ENCODE peak calls at places on chromosomes 5 and 9, in six cellular contexts. L, Y, V, A, T and O are unnamed samples.

GRCh38 chr5:176938472-176938871 is 39.3 kb upstream of the HK3 start:
- DNase-seq in Y (no peak), A (no peak), L (no peak), T (no peak), V (no peak), O (no peak)

GRCh38 chr5:20956134-20956533 is 968.1 kb upstream of the CDH18 start:
- DNase-seq in V (no peak), A (no peak), Y (no peak), L (no peak), T (no peak), O (no peak)

GRCh38 chr9:31388660-31389059 is 995.8 kb upstream of the ACO1 start:
- DNase-seq in T (no peak), Y (no peak), V (no peak), A (no peak), L (no peak), O (no peak)

GRCh38 chr9:93658184-93658925 is 82.0 kb downstream of the PHF2 start:
- DNase-seq in L (no peak), V (no peak), Y (no peak), A (no peak), T (no peak), O (no peak)

GRCh38 chr5:32501623-32502022 is 57.1 kb upstream of the ZFR start:
- DNase-seq in L (no peak), A (no peak), T (no peak), V (no peak), Y (no peak), O (no peak)

GRCh38 chr5:60827201-60827600 is 16.9 kb downstream of the ELOVL7 start:
- DNase-seq in T (no peak), V (no peak), L (no peak), Y (no peak), A (no peak), O (no peak)

GRCh38 chr9:68852941-68853340 is 147.9 kb downstream of the PIP5K1B start:
- DNase-seq in Y (no peak), V (no peak), L (no peak), T (no peak), A (no peak), O (no peak)

GRCh38 chr5:117504245-117504644 is 929.6 kb upstream of the SEMA6A start:
- DNase-seq in A (no peak), Y (no peak), L (no peak), T (no peak), V (no peak), O (no peak)

GRCh38 chr9:98897745-98898144 is 46.0 kb upstream of the COL15A1 start:
- DNase-seq in Y (no peak), L (no peak), T (no peak), A (no peak), V (no peak), O (no peak)

GRCh38 chr5:78530342-78531096 is 118.1 kb downstream of the LHFPL2 start:
- DNase-seq in V (no peak), A (no peak), Y (no peak), T (no peak), L (peak), O (no peak)

GRCh38 chr9:6811436-6811835 is 53.7 kb downstream of the KDM4C start:
- DNase-seq in V (no peak), A (no peak), Y (no peak), L (no peak), T (no peak), O (no peak)

GRCh38 chr5:149608936-149609502 is 27.7 kb downstream of the ARHGEF37 start:
- DNase-seq in A (no peak), L (no peak), V (no peak), T (no peak), Y (no peak), O (no peak)

GRCh38 chr5:153276151-153276550 is 214.3 kb upstream of the GRIA1 start:
- DNase-seq in L (peak), Y (peak), V (no peak), T (peak), A (peak), O (no peak)

GRCh38 chr9:19074836-19075235 is 25.6 kb downstream of the RRAGA start:
- DNase-seq in T (peak), Y (no peak), V (no peak), L (no peak), A (no peak), O (no peak)

GRCh38 chr9:18896531-18897179 is 136.4 kb downstream of the SAXO1 start:
- DNase-seq in Y (no peak), T (no peak), L (no peak), V (peak), A (no peak), O (no peak)

DNA sequence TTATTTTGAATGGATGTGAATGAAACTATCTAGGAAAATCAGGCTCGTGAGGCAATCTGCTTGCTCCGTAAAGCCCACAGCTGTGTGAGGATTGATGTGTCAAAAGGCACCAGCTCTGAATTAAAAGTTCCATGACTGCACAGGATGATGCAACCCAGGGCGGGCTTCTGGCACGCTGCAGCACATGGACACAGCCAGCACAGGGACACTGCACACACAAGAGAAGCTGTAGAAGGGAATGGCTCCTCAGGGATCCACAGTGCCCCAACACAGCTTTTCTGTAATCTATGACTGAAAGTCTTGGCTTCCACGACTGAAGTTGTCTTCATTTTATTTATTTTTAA is 151.0 kb downstream of the GCNT1 start:
- DNase-seq in L (no peak), T (no peak), A (no peak), Y (no peak), V (no peak), O (no peak)
- TF ChIP-seq TAF1 in L (no peak), T (no peak), A (no peak), Y (no peak), V (no peak), O (no peak)

DNA sequence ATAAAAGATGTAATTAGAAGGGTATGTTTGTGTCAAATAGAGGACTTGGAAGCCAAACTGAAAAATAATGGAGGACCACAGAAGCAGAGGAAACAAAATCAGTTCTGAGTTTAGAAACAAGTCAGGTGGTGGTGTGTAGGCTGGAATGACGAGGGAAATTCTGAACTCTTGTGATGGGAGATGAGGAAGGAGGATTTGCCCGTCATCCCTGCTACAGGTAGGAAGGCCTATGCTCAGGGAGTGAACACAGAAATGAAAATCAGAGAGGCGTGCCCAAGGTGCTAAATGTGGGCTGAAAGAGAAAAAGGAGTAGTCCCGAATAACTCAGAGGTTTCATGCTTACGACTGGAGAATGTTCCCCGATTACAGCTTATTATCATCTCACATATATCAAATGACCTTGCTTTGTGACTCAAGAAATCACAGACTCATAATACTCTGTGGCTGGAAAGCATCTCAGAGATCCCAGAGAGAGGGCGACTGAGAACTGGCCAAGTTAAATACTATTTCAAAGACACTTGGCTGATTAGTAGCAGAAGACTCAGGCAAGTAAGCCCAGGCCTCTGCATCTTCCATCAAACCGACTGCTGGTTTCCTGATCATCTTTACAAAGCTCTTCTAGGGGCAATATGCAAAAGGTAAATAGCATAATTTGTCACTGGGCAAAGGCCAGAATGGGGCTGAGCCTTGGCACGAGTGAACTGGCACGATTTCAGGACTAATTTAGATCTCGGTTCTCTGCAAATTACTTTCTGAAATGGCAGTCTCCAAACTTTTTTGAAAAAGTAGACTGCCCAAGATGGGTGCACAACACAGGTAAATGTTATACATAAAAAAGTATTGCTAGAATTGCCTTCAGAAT is 125.9 kb downstream of the SUSD1 start:
- DNase-seq in Y (no peak), L (no peak), A (no peak), V (no peak), T (no peak), O (no peak)
- TF ChIP-seq POLR2A in Y (no peak), L (no peak), A (no peak), V (no peak), T (no peak), O (no peak)

GRCh38 chr5:141903261-141903660 is 20.4 kb upstream of the DELE1 start:
- DNase-seq in V (no peak), Y (no peak), L (no peak), A (no peak), T (no peak), O (no peak)
- TF ChIP-seq POLR2AphosphoS5 in V (no peak), Y (no peak), L (no peak), A (no peak), T (no peak), O (no peak)

GRCh38 chr9:77017505-77017894 is 2.0 kb upstream of the FOXB2 start:
- DNase-seq in L (no peak), V (no peak), A (no peak), Y (no peak), T (no peak), O (no peak)
- TF ChIP-seq TAF1 in L (no peak), V (no peak), A (no peak), Y (no peak), T (no peak), O (no peak)

DNA sequence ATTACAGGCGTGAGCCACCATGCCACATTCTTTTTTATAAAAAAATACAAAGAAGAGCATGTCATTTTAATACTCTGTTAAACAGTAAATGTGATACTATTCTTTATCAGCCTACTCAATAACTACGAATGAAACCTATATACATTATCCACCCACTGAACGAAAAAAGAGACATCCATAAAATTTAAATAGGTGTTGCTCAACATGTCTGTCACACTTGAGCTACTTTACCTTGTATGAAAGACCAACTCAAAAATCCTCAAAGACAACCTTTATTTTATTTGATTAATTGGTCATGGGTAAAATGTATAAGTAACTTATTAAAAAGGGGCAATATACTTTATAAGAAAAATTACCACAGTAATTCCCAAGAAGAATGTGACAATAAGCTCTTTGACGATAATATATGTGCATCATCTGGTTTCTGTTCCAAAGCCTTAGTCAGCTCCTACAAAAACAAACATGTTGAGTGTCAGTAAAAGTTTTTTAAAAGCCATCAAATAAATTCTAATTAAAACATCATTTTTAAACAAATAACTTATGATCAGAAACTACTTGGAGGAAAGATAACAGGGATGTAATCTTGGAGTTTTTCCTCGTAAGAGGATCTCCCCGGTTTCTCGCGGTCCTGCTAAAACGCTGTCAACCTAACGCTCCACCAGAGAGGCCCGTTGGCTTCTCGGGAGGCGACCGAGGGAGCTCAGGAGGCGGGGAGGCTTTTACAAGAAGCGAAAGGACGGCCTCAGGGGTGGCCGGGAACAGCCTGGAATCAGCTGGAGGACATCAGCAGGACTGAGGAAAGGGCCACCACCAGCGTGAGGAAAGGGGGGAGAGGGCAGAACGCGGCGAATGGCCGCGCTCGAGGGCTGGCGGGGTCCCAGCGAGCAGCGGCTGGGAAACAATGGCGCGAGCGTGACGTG is 13.5 kb upstream of the ANKRD18B start:
- DNase-seq in V (no peak), Y (peak), T (no peak), L (peak), A (peak), O (no peak)
- TF ChIP-seq POLR2A in V (peak), Y (no peak), T (no peak), L (peak), A (no peak), O (peak)

GRCh38 chr5:51383494-51384081 is 340 bp downstream of the ISL1 start:
- DNase-seq in L (no peak), V (no peak), Y (no peak), T (no peak), A (no peak), O (no peak)
- TF ChIP-seq POLR2AphosphoS5 in L (no peak), V (no peak), Y (no peak), T (no peak), A (no peak), O (no peak)

DNA sequence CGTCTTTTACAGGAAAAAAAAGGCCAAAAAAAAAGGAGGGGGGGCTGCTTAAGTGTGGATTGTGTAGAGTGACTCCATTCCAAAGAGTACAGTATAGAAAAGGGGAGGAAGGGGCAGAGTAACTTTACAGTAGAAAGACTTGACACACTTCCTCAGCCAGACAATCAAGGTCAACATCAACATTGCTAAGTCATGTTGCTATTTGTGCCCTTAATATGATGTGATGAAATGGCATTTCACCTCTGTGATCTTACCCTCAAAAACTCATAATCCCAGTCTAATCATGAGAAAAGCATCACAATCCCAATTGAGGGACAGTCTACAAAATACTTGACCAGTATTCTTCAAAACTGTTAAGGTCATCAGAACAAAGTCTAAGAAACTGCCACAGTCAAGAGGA is 2.1 kb upstream of the UBE2R2 start:
- DNase-seq in L (no peak), Y (no peak), A (no peak), V (no peak), T (no peak), O (no peak)
- TF ChIP-seq TAF1 in L (no peak), Y (no peak), A (no peak), V (no peak), T (no peak), O (no peak)

DNA sequence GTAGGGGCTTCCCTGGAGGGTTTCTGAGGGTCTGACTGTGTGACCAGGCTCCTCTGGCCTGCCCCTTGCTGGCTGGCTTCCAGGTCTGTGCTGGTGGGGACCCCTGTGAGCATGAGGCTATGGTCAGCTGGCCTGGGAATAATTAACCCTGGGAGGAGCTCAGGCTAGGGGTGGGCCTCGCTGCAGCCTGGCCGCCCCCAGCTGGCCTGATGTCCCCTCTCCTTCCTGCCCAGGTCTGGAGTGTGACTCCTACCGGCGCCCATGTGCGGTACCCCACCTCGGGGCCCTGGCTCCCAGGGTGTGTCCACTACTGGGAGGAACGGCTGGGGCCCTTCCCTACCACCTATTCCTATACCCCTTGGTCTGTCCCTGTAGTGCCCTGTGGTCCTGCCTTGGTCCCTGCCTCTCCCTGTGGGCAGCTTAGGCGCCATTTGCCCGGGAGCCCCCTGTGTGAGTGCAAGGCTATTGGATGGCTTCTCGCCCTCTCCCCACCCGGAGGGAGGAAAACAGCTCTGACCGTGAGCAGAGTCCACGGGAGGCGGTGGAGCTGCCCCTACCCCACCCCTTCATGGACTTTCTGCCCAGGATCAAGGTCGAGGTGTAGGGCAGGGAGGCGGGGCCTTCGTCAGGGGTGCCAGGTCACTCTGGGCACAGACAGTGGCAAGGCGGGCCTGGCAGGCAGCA is 9.4 kb downstream of the RXRA start:
- DNase-seq in A (no peak), V (no peak), T (no peak), L (no peak), Y (no peak), O (no peak)
- TF ChIP-seq POLR2A in A (no peak), V (no peak), T (no peak), L (no peak), Y (no peak), O (no peak)

DNA sequence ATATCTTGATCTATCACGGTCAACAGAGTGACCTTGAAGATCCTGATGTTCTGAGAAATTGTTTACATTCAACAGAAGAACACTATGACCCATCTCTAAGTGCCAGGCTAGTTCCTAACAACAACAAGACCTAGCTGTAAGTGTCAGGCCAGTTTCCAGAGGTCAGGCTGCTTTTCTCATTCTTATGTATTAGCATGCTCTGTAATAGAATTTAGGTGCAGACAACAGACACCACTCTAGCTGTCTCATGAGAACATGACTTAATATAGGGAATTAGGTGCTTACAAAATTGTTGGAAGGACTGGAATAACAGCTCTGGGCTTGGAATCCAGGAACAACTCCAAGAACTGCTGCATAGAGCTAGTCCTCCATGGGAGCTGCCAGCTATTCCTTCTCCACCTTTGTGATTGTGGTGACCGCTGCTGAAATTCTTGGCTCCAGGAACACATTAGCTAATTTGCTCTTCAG is 138.7 kb downstream of the SNX18 start:
- DNase-seq in T (no peak), L (no peak), Y (no peak), A (no peak), V (no peak), O (no peak)
- TF ChIP-seq POLR2AphosphoS5 in T (no peak), L (no peak), Y (no peak), A (no peak), V (no peak), O (no peak)